ENCODE peak calls at places on chromosomes 1 and 21, in seven cellular contexts. One of them, this sample, is unnamed.

GRCh38 chr1:201888282-201889033 is at the start of gene SHISA4:
- DNase-seq in stomach: peak; percentile 83
- DNase-seq in WERI-Rb-1: peak; percentile 74
- DNase-seq in testis: peak; percentile 85
- DNase-seq in thoracic aorta: peak; percentile 76
- DNase-seq in fibroblast of lung: peak; percentile 47
- DNase-seq in kidney: peak; percentile 89
- DNase-seq in this sample: peak; percentile 30

GRCh38 chr1:34378968-34379729 is 202.4 kb downstream of the C1orf94 start:
- DNase-seq in WERI-Rb-1: no peak
- DNase-seq in stomach: no peak
- DNase-seq in testis: no peak
- DNase-seq in fibroblast of lung: no peak
- DNase-seq in kidney: no peak
- DNase-seq in thoracic aorta: no peak
- DNase-seq in this sample: no peak

GRCh38 chr1:33715195-33715811 is 148.6 kb upstream of the HMGB4 start:
- DNase-seq in kidney: no peak
- DNase-seq in WERI-Rb-1: no peak
- DNase-seq in stomach: no peak
- DNase-seq in fibroblast of lung: no peak
- DNase-seq in thoracic aorta: no peak
- DNase-seq in testis: no peak
- DNase-seq in this sample: no peak

GRCh38 chr1:248926401-248927182 is 20.6 kb downstream of the PGBD2 start:
- DNase-seq in kidney: no peak
- DNase-seq in testis: no peak
- DNase-seq in stomach: no peak
- DNase-seq in fibroblast of lung: peak; percentile 28
- DNase-seq in WERI-Rb-1: no peak
- DNase-seq in thoracic aorta: no peak
- DNase-seq in this sample: no peak

GRCh38 chr1:17635811-17636210 is 96.3 kb downstream of the ARHGEF10L start:
- DNase-seq in WERI-Rb-1: no peak
- DNase-seq in testis: peak; percentile 42
- DNase-seq in thoracic aorta: no peak
- DNase-seq in fibroblast of lung: no peak
- DNase-seq in stomach: no peak
- DNase-seq in kidney: no peak
- DNase-seq in this sample: no peak

GRCh38 chr1:235130766-235131270 is 2.2 kb upstream of the TOMM20 start:
- DNase-seq in kidney: no peak
- DNase-seq in fibroblast of lung: no peak
- DNase-seq in testis: no peak
- DNase-seq in thoracic aorta: no peak
- DNase-seq in WERI-Rb-1: no peak
- DNase-seq in stomach: no peak
- DNase-seq in this sample: no peak

GRCh38 chr1:228873714-228874113 is 138.4 kb downstream of the RHOU start:
- DNase-seq in testis: no peak
- DNase-seq in stomach: no peak
- DNase-seq in kidney: no peak
- DNase-seq in fibroblast of lung: no peak
- DNase-seq in thoracic aorta: no peak
- DNase-seq in WERI-Rb-1: no peak
- DNase-seq in this sample: no peak

GRCh38 chr21:21003701-21004100 is 5.5 kb downstream of the NCAM2 start:
- DNase-seq in testis: no peak
- DNase-seq in thoracic aorta: no peak
- DNase-seq in stomach: no peak
- DNase-seq in kidney: no peak
- DNase-seq in WERI-Rb-1: peak; percentile 30
- DNase-seq in fibroblast of lung: peak; percentile 60
- DNase-seq in this sample: peak; percentile 35

GRCh38 chr1:12358499-12358898 is 128.7 kb downstream of the VPS13D start:
- DNase-seq in kidney: no peak
- DNase-seq in thoracic aorta: no peak
- DNase-seq in WERI-Rb-1: no peak
- DNase-seq in fibroblast of lung: no peak
- DNase-seq in testis: no peak
- DNase-seq in stomach: no peak
- DNase-seq in this sample: no peak

GRCh38 chr1:238177351-238177750 is 286.6 kb upstream of the ZP4 start:
- DNase-seq in thoracic aorta: no peak
- DNase-seq in WERI-Rb-1: no peak
- DNase-seq in kidney: no peak
- DNase-seq in testis: no peak
- DNase-seq in fibroblast of lung: no peak
- DNase-seq in stomach: no peak
- DNase-seq in this sample: no peak

GRCh38 chr1:31562707-31563360 is 13.5 kb upstream of the TINAGL1 start:
- DNase-seq in kidney: no peak
- DNase-seq in WERI-Rb-1: no peak
- DNase-seq in thoracic aorta: no peak
- DNase-seq in testis: no peak
- DNase-seq in fibroblast of lung: no peak
- DNase-seq in stomach: no peak
- DNase-seq in this sample: peak; percentile 92

GRCh38 chr21:34511154-34511553 is 856 bp downstream of the KCNE1 start:
- DNase-seq in WERI-Rb-1: peak; percentile 62
- DNase-seq in fibroblast of lung: peak; percentile 66
- DNase-seq in kidney: no peak
- DNase-seq in stomach: no peak
- DNase-seq in testis: no peak
- DNase-seq in thoracic aorta: no peak
- DNase-seq in this sample: no peak

GRCh38 chr21:34513109-34513675 is 1.2 kb upstream of the KCNE1 start:
- DNase-seq in thoracic aorta: no peak
- DNase-seq in stomach: no peak
- DNase-seq in testis: no peak
- DNase-seq in WERI-Rb-1: peak; percentile 69
- DNase-seq in fibroblast of lung: peak; percentile 84
- DNase-seq in kidney: no peak
- DNase-seq in this sample: no peak

GRCh38 chr21:34511787-34512451 is at the start of gene KCNE1:
- DNase-seq in stomach: no peak
- DNase-seq in WERI-Rb-1: no peak
- DNase-seq in kidney: no peak
- DNase-seq in fibroblast of lung: peak; percentile 58
- DNase-seq in thoracic aorta: no peak
- DNase-seq in testis: peak; percentile 38
- DNase-seq in this sample: no peak

GRCh38 chr21:34509151-34509550 is 2.9 kb downstream of the KCNE1 start:
- DNase-seq in stomach: no peak
- DNase-seq in fibroblast of lung: no peak
- DNase-seq in thoracic aorta: no peak
- DNase-seq in kidney: no peak
- DNase-seq in WERI-Rb-1: peak; percentile 52
- DNase-seq in testis: no peak
- DNase-seq in this sample: no peak

DNA sequence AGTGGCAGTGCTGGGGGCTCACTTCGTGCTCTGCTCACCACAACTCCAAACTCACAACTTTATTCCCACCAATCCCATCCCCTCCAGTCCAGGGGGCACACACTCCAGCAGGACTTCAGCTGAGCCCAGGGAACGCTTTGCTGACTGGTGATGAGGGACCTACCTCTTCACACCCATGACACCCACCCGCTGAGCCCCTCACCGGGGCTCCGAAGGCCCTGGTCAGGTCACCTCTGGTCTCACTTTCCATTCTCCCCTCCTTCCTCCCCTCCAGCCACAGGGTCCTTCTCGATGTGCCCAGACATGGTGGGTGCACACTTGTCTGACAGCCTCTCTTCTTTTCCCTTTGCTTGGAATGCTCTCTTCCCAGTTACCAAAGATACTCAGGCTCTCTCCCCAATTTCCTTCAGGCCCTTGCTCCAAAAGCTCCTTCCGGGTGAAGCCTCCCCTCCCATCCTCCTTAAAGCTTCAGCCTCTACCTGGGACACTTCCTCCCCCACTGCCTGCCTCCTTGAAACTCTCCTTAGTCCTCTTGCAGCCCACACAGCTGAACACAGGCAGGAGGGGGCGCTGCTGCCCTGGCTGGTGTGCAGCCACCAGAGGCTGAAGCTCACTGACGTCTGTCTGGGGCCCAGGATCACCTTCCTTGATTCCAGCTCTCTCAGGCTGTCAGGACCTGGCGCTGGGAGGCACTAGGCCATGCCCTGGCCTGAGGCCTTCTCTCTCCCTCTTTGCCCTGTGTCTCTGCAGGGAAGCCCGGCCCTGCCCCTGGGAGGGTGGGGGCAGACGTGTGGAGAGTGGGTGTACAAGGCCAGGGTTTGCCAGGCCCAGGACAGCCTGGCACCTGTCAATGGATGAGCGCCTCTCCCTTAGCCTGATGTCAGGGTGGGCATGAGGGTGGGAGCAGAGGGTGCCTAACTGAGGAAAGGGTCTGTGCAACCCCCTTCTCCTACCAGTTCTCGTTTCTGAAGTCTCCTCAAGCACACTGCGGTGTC is 1.6 kb downstream of the KCNE1 start:
- DNase-seq in fibroblast of lung: peak; percentile 70
- DNase-seq in WERI-Rb-1: peak; percentile 96
- DNase-seq in thoracic aorta: peak; percentile 27
- DNase-seq in kidney: peak; percentile 88
- DNase-seq in testis: peak; percentile 81
- DNase-seq in stomach: peak; percentile 79
- DNase-seq in this sample: peak; percentile 77
- TF ChIP-seq CTCF in fibroblast of lung: peak; percentile 72
- TF ChIP-seq CTCF in WERI-Rb-1: peak; percentile 97
- TF ChIP-seq CTCF in thoracic aorta: peak; percentile 61
- TF ChIP-seq CTCF in kidney: peak; percentile 91
- TF ChIP-seq CTCF in testis: peak; percentile 59
- TF ChIP-seq CTCF in stomach: peak; percentile 71
- TF ChIP-seq CTCF in this sample: peak; percentile 52

DNA sequence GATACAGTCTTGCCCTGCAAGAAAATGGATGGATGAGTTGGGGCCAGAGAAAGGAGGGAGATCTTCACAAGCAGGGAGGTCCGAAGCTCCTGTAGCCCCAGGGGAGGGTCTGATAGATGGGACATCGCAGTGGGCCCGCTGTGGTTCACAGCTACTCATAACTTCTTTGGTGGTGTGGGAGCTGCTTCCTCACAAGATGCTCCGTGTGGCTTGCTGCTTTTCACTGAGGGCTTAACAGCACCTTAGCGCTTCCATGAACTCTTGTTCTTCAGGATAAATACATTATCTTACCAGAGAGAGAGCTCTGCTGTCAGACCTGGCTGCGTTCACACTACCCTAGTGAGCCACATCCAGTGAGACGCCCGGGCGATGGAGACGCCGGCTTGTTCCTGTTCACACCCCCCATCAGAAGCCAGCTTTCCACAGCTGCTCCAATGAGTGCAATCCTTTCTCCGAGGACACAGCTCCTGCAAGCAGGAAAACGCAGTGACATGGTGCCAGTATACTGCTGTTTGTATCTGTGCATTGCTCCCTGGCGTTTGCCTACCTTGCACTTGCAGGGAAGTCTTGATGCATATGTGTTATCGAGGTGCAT is 599.8 kb downstream of the AJAP1 start:
- DNase-seq in fibroblast of lung: no peak
- DNase-seq in testis: no peak
- DNase-seq in WERI-Rb-1: no peak
- DNase-seq in thoracic aorta: no peak
- DNase-seq in stomach: peak; percentile 24
- DNase-seq in kidney: no peak
- DNase-seq in this sample: no peak
- H3K4me3 ChIP-seq in fibroblast of lung: no peak overlapping the region
- H3K4me3 ChIP-seq in testis: no peak overlapping the region
- H3K4me3 ChIP-seq in WERI-Rb-1: no peak overlapping the region
- H3K4me3 ChIP-seq in thoracic aorta: no peak overlapping the region
- H3K4me3 ChIP-seq in stomach: no peak overlapping the region
- H3K4me3 ChIP-seq in kidney: no peak overlapping the region
- H3K4me3 ChIP-seq in this sample: no peak overlapping the region

GRCh38 chr1:152546704-152547103 is 19.9 kb downstream of the LCE3E start:
- DNase-seq in WERI-Rb-1: no peak
- DNase-seq in testis: no peak
- DNase-seq in kidney: no peak
- DNase-seq in stomach: no peak
- DNase-seq in thoracic aorta: no peak
- DNase-seq in fibroblast of lung: no peak
- DNase-seq in this sample: no peak

GRCh38 chr1:152539901-152540300 is 25.6 kb downstream of the CRCT1 start:
- DNase-seq in stomach: no peak
- DNase-seq in thoracic aorta: no peak
- DNase-seq in WERI-Rb-1: no peak
- DNase-seq in fibroblast of lung: no peak
- DNase-seq in testis: no peak
- DNase-seq in kidney: no peak
- DNase-seq in this sample: no peak

DNA sequence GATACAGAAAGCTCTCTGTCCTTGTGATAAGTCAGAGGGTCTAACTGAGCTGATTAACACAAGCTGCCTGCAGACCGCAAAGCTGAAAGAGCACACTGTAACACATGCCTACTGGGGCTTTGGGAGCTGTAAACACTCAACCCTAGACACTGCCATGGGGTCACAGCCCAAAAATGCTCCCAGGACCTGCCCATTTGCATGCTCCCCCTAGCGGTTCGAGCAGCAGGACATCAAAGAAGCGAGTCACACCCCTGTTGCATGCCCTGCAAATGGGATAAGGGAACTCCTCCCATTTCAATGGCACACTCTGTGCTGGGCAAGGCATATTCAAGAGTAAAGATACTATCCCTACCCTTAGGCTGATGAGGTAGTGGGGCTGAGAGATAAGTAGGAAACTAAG is 22.8 kb downstream of the LCE3E start:
- DNase-seq in WERI-Rb-1: peak; percentile 34
- DNase-seq in testis: no peak
- DNase-seq in fibroblast of lung: no peak
- DNase-seq in kidney: no peak
- DNase-seq in thoracic aorta: no peak
- DNase-seq in stomach: no peak
- DNase-seq in this sample: peak; percentile 15
- TF ChIP-seq CTCF in WERI-Rb-1: peak; percentile 73
- TF ChIP-seq CTCF in testis: peak; percentile 13
- TF ChIP-seq CTCF in fibroblast of lung: peak; percentile 9
- TF ChIP-seq CTCF in kidney: no peak
- TF ChIP-seq CTCF in thoracic aorta: no peak
- TF ChIP-seq CTCF in stomach: no peak
- TF ChIP-seq CTCF in this sample: peak; percentile 43

GRCh38 chr1:46447499-46448108 is 42.0 kb upstream of the DMBX1 start:
- DNase-seq in WERI-Rb-1: no peak
- DNase-seq in stomach: no peak
- DNase-seq in testis: no peak
- DNase-seq in thoracic aorta: no peak
- DNase-seq in fibroblast of lung: no peak
- DNase-seq in kidney: no peak
- DNase-seq in this sample: no peak

GRCh38 chr1:46446646-46447498 is 42.8 kb upstream of the DMBX1 start:
- DNase-seq in kidney: no peak
- DNase-seq in testis: peak; percentile 91
- DNase-seq in stomach: peak; percentile 88
- DNase-seq in thoracic aorta: peak; percentile 31
- DNase-seq in fibroblast of lung: peak; percentile 65
- DNase-seq in WERI-Rb-1: peak; percentile 89
- DNase-seq in this sample: peak; percentile 84

GRCh38 chr1:46450160-46450517 is 39.5 kb upstream of the DMBX1 start:
- DNase-seq in WERI-Rb-1: no peak
- DNase-seq in kidney: no peak
- DNase-seq in testis: no peak
- DNase-seq in thoracic aorta: no peak
- DNase-seq in fibroblast of lung: no peak
- DNase-seq in stomach: no peak
- DNase-seq in this sample: no peak

GRCh38 chr1:46448109-46448911 is 41.3 kb upstream of the DMBX1 start:
- DNase-seq in fibroblast of lung: no peak
- DNase-seq in testis: no peak
- DNase-seq in WERI-Rb-1: no peak
- DNase-seq in kidney: no peak
- DNase-seq in stomach: no peak
- DNase-seq in thoracic aorta: no peak
- DNase-seq in this sample: no peak

GRCh38 chr1:46449223-46450159 is 40.1 kb upstream of the DMBX1 start:
- DNase-seq in thoracic aorta: no peak
- DNase-seq in testis: no peak
- DNase-seq in WERI-Rb-1: no peak
- DNase-seq in fibroblast of lung: no peak
- DNase-seq in kidney: no peak
- DNase-seq in stomach: no peak
- DNase-seq in this sample: no peak
- H3K4me3 ChIP-seq in thoracic aorta: no peak overlapping the region
- H3K4me3 ChIP-seq in testis: no peak overlapping the region
- H3K4me3 ChIP-seq in WERI-Rb-1: no peak overlapping the region
- H3K4me3 ChIP-seq in fibroblast of lung: no peak overlapping the region
- H3K4me3 ChIP-seq in kidney: no peak overlapping the region
- H3K4me3 ChIP-seq in stomach: no peak overlapping the region
- H3K4me3 ChIP-seq in this sample: no peak overlapping the region